ENCODE peak calls at places on chromosomes 11 and 22, in six cellular contexts. R is A549, Y is H1, D is K562, I is WTC11, Z is HepG2. H is an unnamed sample.
A peak's percentile ranks its signal among the peaks of the same experiment; 100 is the strongest.

GRCh38 chr22:36303874-36304273 is 50.9 kb downstream of the APOL1 start:
- DNase-seq in D (no peak), R (no peak), I (no peak), Z (no peak), Y (no peak), H (no peak)

GRCh38 chr22:42316988-42317387 is 46.5 kb upstream of the TCF20 start:
- DNase-seq in Z (no peak), R (no peak), I (no peak), Y (no peak), D (peak; percentile 44), H (no peak)

GRCh38 chr11:57311109-57311936 is 13.4 kb downstream of the TNKS1BP1 start:
- DNase-seq in Z (peak; percentile 84), R (peak; percentile 92), Y (peak; percentile 83), I (peak; percentile 93), D (peak; percentile 95), H (peak; percentile 96)

GRCh38 chr22:40484906-40485660 is 114.7 kb downstream of the SGSM3 start:
- DNase-seq in Z (no peak), D (no peak), R (no peak), I (no peak), Y (no peak), H (no peak)

GRCh38 chr11:62399172-62399867 is 19.5 kb upstream of the SCGB1A1 start:
- DNase-seq in D (peak; percentile 6), R (no peak), Z (no peak), I (no peak), Y (no peak), H (no peak)

GRCh38 chr11:8097062-8097814 is 16.2 kb downstream of the TUB start:
- DNase-seq in I (no peak), Z (no peak), Y (no peak), R (no peak), D (no peak), H (no peak)

GRCh38 chr11:106471273-106471672 is 393.8 kb downstream of the AASDHPPT start:
- DNase-seq in D (no peak), R (no peak), I (no peak), Z (no peak), Y (no peak), H (peak; percentile 73)

GRCh38 chr11:267491-267994 is 10.7 kb upstream of the NLRP6 start:
- DNase-seq in R (peak; percentile 61), Z (no peak), Y (no peak), I (no peak), D (peak; percentile 69), H (no peak)

GRCh38 chr11:75352417-75353206 is 1.2 kb upstream of the ARRB1 start:
- DNase-seq in D (no peak), Z (no peak), R (no peak), Y (no peak), I (no peak), H (no peak)

GRCh38 chr11:95920460-95921105 is 3.3 kb downstream of the MTMR2 start:
- DNase-seq in I (no peak), D (no peak), Z (no peak), Y (no peak), R (no peak), H (no peak)

GRCh38 chr11:46649180-46649738 is 31.9 kb downstream of the ATG13 start:
- DNase-seq in R (peak; percentile 27), I (no peak), Y (no peak), D (no peak), Z (peak; percentile 37), H (peak; percentile 98)

GRCh38 chr11:130452941-130453340 is 4.5 kb downstream of the ADAMTS15 start:
- DNase-seq in I (peak; percentile 40), Z (no peak), D (no peak), R (no peak), Y (no peak), H (no peak)

GRCh38 chr11:67255864-67256263 is 10.4 kb upstream of the GRK2 start:
- DNase-seq in D (no peak), I (no peak), Z (no peak), Y (no peak), R (no peak), H (no peak)

GRCh38 chr11:28756977-28757376 is 648.8 kb downstream of the METTL15 start:
- DNase-seq in R (peak; percentile 78), I (no peak), Y (no peak), Z (no peak), D (no peak), H (peak; percentile 83)

GRCh38 chr11:1388763-1389102 is 1.0 kb upstream of the BRSK2 start:
- DNase-seq in D (no peak), Y (no peak), I (peak; percentile 56), R (no peak), Z (no peak), H (no peak)

GRCh38 chr22:31088233-31088986 is 7.3 kb downstream of the SMTN start:
- DNase-seq in Y (no peak), R (no peak), I (no peak), Z (no peak), D (no peak), H (no peak)

GRCh38 chr22:23790819-23791736 is 4.3 kb downstream of the SMARCB1 start:
- DNase-seq in Y (no peak), R (no peak), D (no peak), Z (no peak), I (no peak), H (no peak)

GRCh38 chr11:128859563-128860441 is 7.3 kb downstream of the KCNJ1 start:
- DNase-seq in Y (peak; percentile 75), R (peak; percentile 66), D (peak; percentile 74), Z (peak; percentile 35), I (peak; percentile 88), H (peak; percentile 74)

GRCh38 chr22:20833225-20833665 is 25.4 kb downstream of the PI4KA start:
- DNase-seq in D (no peak), Z (no peak), Y (no peak), I (no peak), R (no peak), H (no peak)

GRCh38 chr11:113289341-113290187 is 24.8 kb upstream of the TTC12 start:
- DNase-seq in I (peak; percentile 81), D (peak; percentile 71), R (peak; percentile 32), Z (peak; percentile 21), Y (peak; percentile 36), H (peak; percentile 59)

GRCh38 chr11:61918251-61919112 is 1.1 kb upstream of the RAB3IL1 start:
- DNase-seq in D (no peak), R (no peak), Z (no peak), I (no peak), Y (no peak), H (no peak)

DNA sequence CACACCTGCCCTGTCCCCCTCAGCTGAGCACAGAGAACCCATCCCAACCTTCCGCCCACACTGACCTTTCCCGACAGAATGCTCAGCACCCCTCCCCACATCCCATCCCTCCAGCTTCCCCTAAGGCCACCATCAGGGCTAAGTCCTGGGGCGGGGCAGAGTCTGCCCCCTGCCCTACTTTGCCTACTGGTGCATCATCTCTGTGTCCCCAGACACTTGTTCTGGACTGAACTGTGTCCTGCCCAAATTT is 109.8 kb downstream of the CTTN start:
- DNase-seq in Z (no peak), D (no peak), I (no peak), R (no peak), Y (no peak), H (no peak)
- TF ChIP-seq JUN in Z (no peak), D (no peak), I (no peak), R (no peak), Y (no peak), H (no peak)

DNA sequence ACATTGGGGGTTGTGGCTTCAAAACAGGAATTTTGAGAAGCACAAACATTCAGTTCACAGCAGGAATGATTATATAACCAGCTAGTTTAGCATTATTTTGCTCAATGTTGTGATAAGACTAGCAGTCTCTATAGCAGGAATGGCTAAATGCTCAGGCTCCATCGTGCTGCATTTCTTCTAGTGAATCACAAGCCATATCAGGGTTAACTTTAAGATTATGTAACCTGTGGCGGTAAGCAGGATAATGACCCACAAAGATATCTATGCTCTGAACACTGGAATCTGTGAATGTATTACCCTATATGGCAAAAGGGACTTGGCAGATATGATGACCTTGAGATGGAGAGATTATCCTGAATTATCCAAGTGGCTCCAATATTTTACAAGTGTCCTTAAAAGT is 14.8 kb downstream of the FSHB start:
- DNase-seq in Y (no peak), Z (no peak), I (no peak), D (no peak), R (no peak), H (no peak)
- TF ChIP-seq JUN in Y (no peak), Z (no peak), I (no peak), D (no peak), R (no peak), H (no peak)

GRCh38 chr22:37392929-37393328 is 34.4 kb downstream of the ELFN2 start:
- DNase-seq in I (no peak), R (no peak), Z (no peak), Y (no peak), D (no peak), H (no peak)
- TF ChIP-seq JUN in I (no peak), R (no peak), Z (no peak), Y (no peak), D (no peak), H (no peak)

GRCh38 chr11:134139303-134139872 is 70.5 kb downstream of the JAM3 start:
- DNase-seq in Y (no peak), R (no peak), I (no peak), D (no peak), Z (no peak), H (no peak)

GRCh38 chr11:134142536-134142935 is 73.7 kb downstream of the JAM3 start:
- DNase-seq in Z (no peak), Y (no peak), R (no peak), D (no peak), I (no peak), H (no peak)

GRCh38 chr11:134144744-134145143 is 75.9 kb downstream of the JAM3 start:
- DNase-seq in Y (no peak), I (no peak), R (no peak), Z (no peak), D (no peak), H (no peak)

GRCh38 chr11:134140961-134141490 is 72.2 kb downstream of the JAM3 start:
- DNase-seq in Y (no peak), I (no peak), Z (no peak), D (no peak), R (no peak), H (no peak)

GRCh38 chr11:134139873-134140331 is 71.0 kb downstream of the JAM3 start:
- DNase-seq in R (peak; percentile 54), D (peak; percentile 41), I (peak; percentile 70), Y (peak; percentile 41), Z (peak; percentile 58), H (peak; percentile 87)
- TF ChIP-seq JUN in R (no peak), D (no peak), I (no peak), Y (no peak), Z (no peak), H (no peak)

GRCh38 chr22:19174106-19175025 is 4.2 kb downstream of the SLC25A1 start:
- DNase-seq in Z (peak; percentile 57), R (no peak), D (no peak), I (peak; percentile 59), Y (peak; percentile 49), H (no peak)
- TF ChIP-seq JUN in Z (no peak), R (no peak), D (no peak), I (no peak), Y (no peak), H (no peak)

GRCh38 chr22:27405672-27406388 is 395.7 kb downstream of the MN1 start:
- DNase-seq in R (peak; percentile 48), Z (peak; percentile 16), D (peak; percentile 70), Y (peak; percentile 25), I (peak; percentile 77), H (peak; percentile 43)
- TF ChIP-seq JUN in R (no peak), Z (no peak), D (no peak), Y (no peak), I (no peak), H (no peak)

GRCh38 chr11:76665921-76666351 is 4.6 kb downstream of the LRRC32 start:
- DNase-seq in Z (no peak), D (no peak), R (no peak), I (no peak), Y (no peak), H (no peak)
- TF ChIP-seq JUN in Z (no peak), D (no peak), R (no peak), I (no peak), Y (no peak), H (no peak)

GRCh38 chr22:19495562-19496323 is 16.0 kb downstream of the CDC45 start:
- DNase-seq in D (peak; percentile 69), Y (no peak), R (peak; percentile 18), I (no peak), Z (peak; percentile 32), H (peak; percentile 69)
- TF ChIP-seq JUN in D (no peak), Y (no peak), R (no peak), I (no peak), Z (no peak), H (no peak)